ENCODE peak calls at places on chromosomes 16 and 17, in seven cellular contexts. N, V, M, L, T, F and R are unnamed samples.

GRCh38 chr16:88639231-88640038 is 1.1 kb downstream of the IL17C start:
- DNase-seq in V (no peak), L (no peak), F (no peak), M (no peak), T (no peak), N (no peak), R (no peak)

GRCh38 chr16:55759983-55760664 is 72.8 kb downstream of the CES1 start:
- DNase-seq in M (no peak), N (no peak), L (no peak), F (no peak), V (no peak), T (no peak), R (no peak)

GRCh38 chr17:77728022-77728671 is 230.4 kb upstream of the TNRC6C start:
- DNase-seq in T (no peak), N (peak), F (no peak), L (peak), M (no peak), V (no peak), R (peak)

GRCh38 chr17:9356488-9356911 is 219.1 kb downstream of the STX8 start:
- DNase-seq in F (no peak), V (no peak), N (no peak), M (no peak), T (no peak), L (no peak), R (no peak)

GRCh38 chr17:73936908-73937627 is 266.4 kb upstream of the RPL38 start:
- DNase-seq in T (no peak), M (no peak), V (no peak), N (no peak), L (no peak), F (no peak), R (no peak)

GRCh38 chr16:86377251-86378022 is 132.9 kb upstream of the FOXF1 start:
- DNase-seq in F (no peak), V (no peak), L (no peak), T (no peak), M (no peak), N (no peak), R (no peak)

GRCh38 chr16:80654094-80654862 is 113.5 kb downstream of the DYNLRB2 start:
- DNase-seq in M (no peak), T (no peak), N (no peak), L (no peak), F (no peak), V (no peak), R (no peak)

GRCh38 chr17:21573961-21574610 is 118.2 kb upstream of the KCNJ18 start:
- DNase-seq in F (peak), M (peak), N (peak), V (peak), L (peak), T (no peak), R (peak)

GRCh38 chr17:69558796-69559195 is 144.3 kb downstream of the MAP2K6 start:
- DNase-seq in L (no peak), V (no peak), M (no peak), T (no peak), N (no peak), F (no peak), R (no peak)

GRCh38 chr16:27286446-27286845 is 17.9 kb upstream of the NSMCE1 start:
- DNase-seq in L (peak), T (no peak), N (peak), M (no peak), V (no peak), F (peak), R (peak)

GRCh38 chr17:81026266-81027036 is 8.5 kb upstream of the BAIAP2 start:
- DNase-seq in F (no peak), N (no peak), M (no peak), V (no peak), T (no peak), L (no peak), R (no peak)

GRCh38 chr16:18839555-18839954 is 38.2 kb upstream of the ARL6IP1 start:
- DNase-seq in M (no peak), L (no peak), F (no peak), V (no peak), T (no peak), N (no peak), R (no peak)

GRCh38 chr17:59107306-59107670 is 608 bp upstream of the TRIM37 start:
- DNase-seq in N (no peak), M (no peak), L (no peak), V (no peak), T (no peak), F (no peak), R (no peak)

GRCh38 chr16:50010212-50010611 is 14.8 kb upstream of the CNEP1R1 start:
- DNase-seq in F (no peak), V (no peak), M (no peak), L (peak), T (no peak), N (no peak), R (no peak)

GRCh38 chr16:86991679-86992078 is 325.5 kb downstream of the C16orf95 start:
- DNase-seq in T (no peak), V (no peak), F (no peak), L (no peak), N (no peak), M (no peak), R (peak)

GRCh38 chr17:77476920-77477805 is 336.4 kb downstream of the SEC14L1 start:
- DNase-seq in M (peak), F (no peak), T (no peak), V (no peak), L (peak), N (peak), R (peak)

GRCh38 chr16:10736926-10737625 is 6.6 kb upstream of the NUBP1 start:
- DNase-seq in L (peak), T (peak), M (peak), V (peak), N (peak), F (peak), R (peak)

GRCh38 chr16:27374794-27375499 is 27.0 kb upstream of the IL21R start:
- DNase-seq in N (peak), T (no peak), V (peak), F (no peak), M (peak), L (peak), R (peak)

GRCh38 chr16:57245472-57246113 is 534 bp downstream of the ARL2BP start:
- DNase-seq in F (no peak), V (peak), M (no peak), T (no peak), L (no peak), N (peak), R (no peak)

GRCh38 chr17:61149862-61150362 is 249.7 kb upstream of the TBX2 start:
- DNase-seq in V (no peak), N (no peak), L (no peak), F (no peak), M (no peak), T (no peak), R (peak)

GRCh38 chr17:46159686-46160085 is 33.5 kb downstream of the KANSL1 start:
- DNase-seq in M (no peak), V (no peak), N (peak), F (no peak), T (no peak), L (no peak), R (peak)

GRCh38 chr17:45431531-45432404 is 902 bp downstream of the ARHGAP27 start:
- DNase-seq in N (peak), F (peak), V (peak), T (peak), L (peak), M (peak), R (peak)

GRCh38 chr16:78606572-78606971 is 507.1 kb downstream of the WWOX start:
- DNase-seq in N (no peak), F (no peak), L (no peak), M (no peak), T (no peak), V (no peak), R (no peak)

GRCh38 chr17:17700251-17700969 is 19.2 kb downstream of the RAI1 start:
- DNase-seq in V (no peak), T (no peak), F (no peak), L (no peak), M (no peak), N (no peak), R (no peak)

GRCh38 chr17:40534431-40535189 is 30.7 kb downstream of the CCR7 start:
- DNase-seq in L (no peak), T (no peak), V (no peak), F (no peak), M (no peak), N (peak), R (no peak)

GRCh38 chr16:20611975-20612471 is 35.9 kb upstream of the ACSM2B start:
- DNase-seq in F (no peak), T (no peak), L (no peak), N (no peak), M (no peak), V (no peak), R (no peak)

GRCh38 chr17:60577147-60577925 is 22.7 kb upstream of the PPM1D start:
- DNase-seq in F (no peak), L (no peak), N (peak), V (no peak), M (no peak), T (no peak), R (peak)

GRCh38 chr17:31521632-31522283 is 130.3 kb downstream of the RAB11FIP4 start:
- DNase-seq in L (no peak), V (no peak), N (no peak), F (no peak), T (no peak), M (no peak), R (no peak)

GRCh38 chr17:71494456-71494855 is 626.4 kb upstream of the SOX9 start:
- DNase-seq in F (no peak), V (no peak), N (peak), L (no peak), M (no peak), T (no peak), R (no peak)

GRCh38 chr16:15635926-15636325 is 7.0 kb downstream of the MARF1 start:
- DNase-seq in V (no peak), T (no peak), L (no peak), N (no peak), F (no peak), M (no peak), R (no peak)

GRCh38 chr17:67920212-67920611 is 76.1 kb downstream of the C17orf58 start:
- DNase-seq in V (no peak), F (no peak), T (no peak), N (no peak), L (no peak), M (no peak), R (no peak)

GRCh38 chr17:13266596-13266995 is 248.8 kb upstream of the ELAC2 start:
- DNase-seq in N (peak), V (no peak), M (no peak), L (peak), F (no peak), T (no peak), R (peak)

GRCh38 chr17:31581022-31581483 is 189.6 kb downstream of the RAB11FIP4 start:
- DNase-seq in V (no peak), N (peak), L (peak), T (no peak), M (no peak), F (no peak), R (peak)

GRCh38 chr16:15538484-15538883 is 104.1 kb downstream of the BMERB1 start:
- DNase-seq in T (no peak), N (no peak), L (no peak), F (no peak), M (no peak), V (no peak), R (no peak)

GRCh38 chr17:34354637-34355036 is 1.6 kb upstream of the CCL13 start:
- DNase-seq in M (no peak), F (no peak), T (no peak), L (no peak), V (no peak), N (peak), R (peak)